ENCODE peak calls at places on chromosomes 5 and 9, in ten cellular contexts. N, X, H, Y, Z, M, W, J, V and P are unnamed samples.

GRCh38 chr9:137276757-137277328 is 683 bp upstream of the TOR4A start:
- DNase-seq in N (peak; percentile 41), Y (peak; percentile 24), Z (peak; percentile 84), W (peak; percentile 70), X (peak; percentile 81), M (peak; percentile 84), V (peak; percentile 53), J (peak; percentile 80), H (peak; percentile 38), P (no peak)

GRCh38 chr5:20446121-20446520 is 458.1 kb upstream of the CDH18 start:
- DNase-seq in N (no peak), H (no peak), M (no peak), X (no peak), Z (no peak), J (no peak), W (no peak), Y (no peak), V (no peak), P (no peak)

GRCh38 chr9:82410306-82410705 is 421.7 kb downstream of the SPATA31D1 start:
- DNase-seq in M (no peak), H (peak; percentile 75), J (no peak), Z (no peak), V (no peak), N (peak; percentile 65), W (peak; percentile 1), Y (no peak), X (no peak), P (no peak)

GRCh38 chr5:135821802-135822201 is 12.7 kb upstream of the SLC25A48 start:
- DNase-seq in M (no peak), V (no peak), W (no peak), Z (no peak), H (no peak), N (no peak), J (no peak), Y (no peak), X (no peak), P (no peak)

GRCh38 chr9:8401961-8402701 is 602.6 kb upstream of the DMAC1 start:
- DNase-seq in V (no peak), J (no peak), W (no peak), H (no peak), Z (no peak), Y (no peak), N (no peak), M (no peak), X (no peak), P (no peak)

GRCh38 chr9:78676009-78676408 is 379.1 kb downstream of the PSAT1 start:
- DNase-seq in M (no peak), N (no peak), Z (peak; percentile 42), Y (peak; percentile 51), V (no peak), W (no peak), H (peak; percentile 24), J (no peak), X (no peak), P (no peak)

GRCh38 chr5:34487202-34487879 is 168.8 kb upstream of the RAI14 start:
- DNase-seq in H (peak; percentile 97), J (no peak), Z (peak; percentile 94), M (no peak), N (no peak), W (peak; percentile 15), V (no peak), Y (peak; percentile 88), X (no peak), P (no peak)

GRCh38 chr9:135416771-135417290 is 62.8 kb upstream of the PPP1R26 start:
- DNase-seq in M (no peak), J (no peak), X (no peak), W (no peak), Z (no peak), N (no peak), V (no peak), Y (no peak), H (no peak), P (no peak)

GRCh38 chr5:170220196-170220595 is 12.6 kb upstream of the C5orf58 start:
- DNase-seq in H (no peak), M (no peak), N (no peak), X (no peak), W (no peak), V (no peak), Y (no peak), Z (no peak), J (peak; percentile 67), P (no peak)

GRCh38 chr5:170218730-170219129 is 14.1 kb upstream of the C5orf58 start:
- DNase-seq in V (no peak), J (no peak), W (no peak), N (no peak), M (no peak), Y (no peak), H (no peak), Z (no peak), X (no peak), P (no peak)

GRCh38 chr5:170211575-170212334 is 21.0 kb upstream of the C5orf58 start:
- DNase-seq in J (no peak), Y (no peak), V (no peak), M (no peak), W (no peak), H (no peak), Z (no peak), N (no peak), X (no peak), P (no peak)

GRCh38 chr5:170219615-170220014 is 13.2 kb upstream of the C5orf58 start:
- DNase-seq in Z (peak; percentile 34), Y (peak; percentile 78), N (no peak), M (no peak), X (no peak), J (peak; percentile 91), W (peak; percentile 40), H (peak; percentile 32), V (no peak), P (no peak)

GRCh38 chr5:170216262-170216864 is 16.4 kb upstream of the C5orf58 start:
- DNase-seq in J (peak; percentile 82), Z (peak; percentile 74), M (no peak), W (peak; percentile 67), N (peak; percentile 55), Y (peak; percentile 64), H (peak; percentile 36), V (peak; percentile 44), X (no peak), P (no peak)
- TF ChIP-seq CTCF in J (peak; percentile 70), Z (peak; percentile 66), M (no peak), W (peak; percentile 77), N (peak; percentile 60), Y (peak; percentile 80), H (peak; percentile 41), V (no peak), X (peak; percentile 63), P (peak; percentile 79)

DNA sequence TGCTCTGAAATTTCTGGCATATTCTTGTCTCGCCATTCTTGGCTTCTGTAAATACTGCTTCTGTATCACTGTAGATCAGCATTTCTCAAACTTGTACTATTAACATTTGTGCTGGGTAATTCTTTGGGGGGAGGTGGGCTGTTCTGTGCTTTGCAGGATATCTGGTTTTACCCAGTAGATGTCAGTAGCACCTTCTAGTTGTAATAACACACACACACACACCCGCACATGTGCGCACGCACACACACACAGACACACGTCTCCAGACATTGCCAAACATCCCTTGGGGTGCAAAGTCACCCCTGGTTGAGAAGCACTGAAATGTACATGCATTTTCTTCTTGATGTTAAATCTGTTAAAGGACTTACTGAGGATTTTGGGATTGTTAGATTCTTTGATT is 304.1 kb downstream of the MAT2B start:
- DNase-seq in W (no peak), Y (no peak), V (no peak), M (no peak), N (peak; percentile 3), X (no peak), J (no peak), H (peak; percentile 45), Z (peak; percentile 41), P (no peak)
- TF ChIP-seq CTCF in W (no peak), Y (no peak), V (no peak), M (no peak), N (no peak), X (no peak), J (no peak), H (peak; percentile 17), Z (peak; percentile 2), P (no peak)

GRCh38 chr9:134217431-134218210 is 53.3 kb upstream of the RNU6ATAC start:
- DNase-seq in H (no peak), V (no peak), W (peak; percentile 19), J (peak; percentile 46), Z (no peak), Y (no peak), M (no peak), X (no peak), N (peak; percentile 41), P (no peak)
- TF ChIP-seq CTCF in H (peak; percentile 1), V (no peak), W (no peak), J (peak; percentile 48), Z (no peak), Y (peak; percentile 52), M (no peak), X (peak; percentile 47), N (peak; percentile 26), P (peak; percentile 11)

GRCh38 chr5:1511651-1512540 is 11.9 kb downstream of the LPCAT1 start:
- DNase-seq in X (peak; percentile 55), N (peak; percentile 47), H (peak; percentile 55), M (peak; percentile 16), W (peak; percentile 22), Y (peak; percentile 79), J (peak; percentile 49), V (peak; percentile 44), Z (peak; percentile 35), P (peak; percentile 82)
- TF ChIP-seq CTCF in X (no peak), N (peak; percentile 33), H (peak; percentile 37), M (no peak), W (no peak), Y (peak; percentile 65), J (peak; percentile 37), V (peak; percentile 5), Z (peak; percentile 42), P (peak; percentile 43)

DNA sequence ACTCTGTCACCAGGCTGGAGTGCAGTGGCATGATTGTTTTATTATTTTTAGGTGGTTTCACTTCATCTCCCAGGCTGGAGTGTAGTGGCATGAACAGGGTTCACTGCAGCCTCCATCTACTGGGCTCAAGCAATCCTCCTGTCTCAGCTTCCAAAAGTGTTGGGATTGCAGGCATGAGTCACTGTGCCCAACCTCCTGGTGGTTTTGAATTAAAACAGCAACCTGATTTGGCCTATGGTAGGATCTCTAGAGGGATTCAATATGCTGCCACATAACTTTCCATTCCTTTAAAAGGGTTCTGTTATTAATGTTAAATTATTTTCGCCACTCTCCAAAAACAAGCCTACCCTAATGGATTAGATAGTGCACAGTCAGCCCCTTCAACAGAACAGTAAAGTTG is 9.9 kb upstream of the HSPA4 start:
- DNase-seq in J (no peak), Y (peak; percentile 52), N (no peak), X (no peak), Z (peak; percentile 45), H (peak; percentile 44), M (no peak), W (no peak), V (no peak), P (no peak)
- TF ChIP-seq CTCF in J (no peak), Y (peak; percentile 20), N (no peak), X (no peak), Z (no peak), H (peak; percentile 5), M (no peak), W (peak; percentile 28), V (no peak), P (no peak)